ENCODE peak calls at places on chromosomes 1 and 21, in seven cellular contexts. T is tibial artery, U is stomach, H is aorta, C is esophagus squamous epithelium, Q is AG04449, P is colonic mucosa. O is an unnamed sample.

GRCh38 chr1:39129514-39129913 is 75.0 kb upstream of the MACF1 start:
- DNase-seq in C (no peak), Q (no peak), H (no peak), P (no peak), T (no peak), U (no peak), O (peak)

GRCh38 chr1:76379506-76379905 is 305.0 kb downstream of the ST6GALNAC3 start:
- DNase-seq in T (no peak), U (no peak), P (no peak), Q (no peak), C (no peak), H (no peak), O (no peak)

GRCh38 chr1:226125097-226125630 is 61.4 kb downstream of the ACBD3 start:
- DNase-seq in P (peak), Q (no peak), T (peak), U (peak), H (peak), C (no peak), O (peak)

GRCh38 chr1:206664740-206665139 is 20.0 kb upstream of the MAPKAPK2 start:
- DNase-seq in Q (no peak), H (no peak), C (no peak), T (no peak), P (no peak), U (no peak), O (no peak)

GRCh38 chr1:236766506-236766905 is 28.6 kb upstream of the MTR start:
- DNase-seq in U (no peak), H (no peak), P (no peak), C (no peak), T (no peak), Q (no peak), O (no peak)

GRCh38 chr1:115828101-115829022 is 12.6 kb downstream of the NHLH2 start:
- DNase-seq in Q (no peak), H (peak), C (no peak), U (peak), P (peak), T (no peak), O (peak)

GRCh38 chr21:29697555-29698193 is 242.1 kb downstream of the GRIK1 start:
- DNase-seq in C (no peak), Q (no peak), T (no peak), U (no peak), H (no peak), P (no peak), O (peak)

GRCh38 chr21:29939859-29940245 is at the start of gene GRIK1:
- DNase-seq in T (no peak), C (no peak), Q (no peak), H (no peak), U (no peak), P (no peak), O (no peak)

GRCh38 chr21:31865429-31865970 is 7.3 kb upstream of the HUNK start:
- DNase-seq in T (no peak), C (no peak), U (no peak), P (no peak), Q (no peak), H (no peak), O (no peak)

GRCh38 chr1:38608202-38608864 is 251.2 kb downstream of the RRAGC start:
- DNase-seq in C (no peak), U (no peak), H (no peak), T (no peak), Q (no peak), P (no peak), O (no peak)

GRCh38 chr1:87841332-87841731 is 512.7 kb downstream of the LMO4 start:
- DNase-seq in P (no peak), U (no peak), C (no peak), H (no peak), T (no peak), Q (no peak), O (no peak)
- H3K4me3 ChIP-seq in P (no peak), U (no peak), C (no peak), H (no peak), T (no peak), Q (no peak), O (no peak)

DNA sequence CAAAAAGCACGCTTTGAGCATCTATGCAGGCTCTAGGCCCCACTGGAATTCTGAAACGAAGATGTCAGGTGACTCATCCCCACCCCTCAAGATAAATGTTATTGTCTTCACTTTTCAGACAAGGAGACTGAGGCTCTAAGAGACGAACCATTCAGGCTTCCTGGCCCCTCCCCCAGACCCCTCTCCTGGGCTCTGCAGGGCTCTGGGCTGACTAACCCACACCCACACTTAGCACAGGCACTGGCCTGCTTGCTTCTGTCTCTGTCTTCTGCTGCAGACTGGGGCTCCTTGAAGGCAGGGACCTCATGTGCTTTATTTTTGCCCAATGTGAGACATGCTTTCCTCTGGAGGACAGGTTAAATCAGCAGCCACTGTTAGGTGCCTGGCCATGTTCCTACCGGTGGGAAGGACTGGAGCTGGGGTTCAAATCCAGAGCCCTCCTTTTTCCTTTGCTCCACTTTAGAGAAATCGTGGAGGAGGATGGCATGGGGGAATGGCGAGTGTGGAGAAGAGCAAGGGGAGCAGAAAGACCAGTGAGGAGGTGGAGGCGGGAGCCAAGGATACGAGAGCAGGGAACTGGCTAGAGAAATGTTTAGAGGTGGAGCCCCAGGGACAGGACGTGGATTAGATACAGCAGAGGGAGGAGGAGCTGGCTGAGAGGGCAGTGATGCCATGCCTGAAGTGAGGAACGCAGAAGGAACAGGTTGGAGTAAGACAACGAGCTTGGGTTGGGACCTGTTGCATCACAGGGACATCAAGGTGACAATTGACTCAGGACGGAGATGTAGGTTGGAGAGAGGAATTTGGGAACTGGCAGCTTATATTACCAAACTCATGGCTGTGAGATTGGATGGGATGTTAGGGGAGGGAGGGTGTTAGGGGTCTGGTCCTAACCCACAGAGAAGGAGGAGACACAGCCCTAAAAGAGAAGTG is 1.7 kb downstream of the TMEM125 start:
- DNase-seq in Q (no peak), H (peak), P (no peak), C (no peak), U (peak), T (no peak), O (no peak)
- H3K4me3 ChIP-seq in Q (no peak), H (no peak), P (peak), C (no peak), U (peak), T (no peak), O (no peak)

DNA sequence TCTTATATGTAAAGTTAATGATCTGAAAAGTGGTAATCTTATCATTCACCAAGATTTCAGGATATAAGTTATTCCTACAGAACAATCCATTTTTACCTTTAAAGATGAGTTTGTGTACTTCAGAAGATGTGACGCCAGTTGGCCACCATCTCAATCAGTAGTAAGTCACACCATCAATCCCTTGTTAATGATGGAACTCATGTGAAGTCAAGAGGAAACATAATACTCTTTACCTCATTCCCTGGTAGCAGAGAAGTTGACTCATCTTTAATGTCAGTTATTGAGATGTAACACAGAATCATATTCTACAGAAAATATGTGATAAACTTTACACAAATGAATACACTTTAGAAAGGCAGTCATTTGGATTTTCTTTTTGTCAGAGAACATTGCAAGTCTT is 38.2 kb downstream of the MRPL39 start:
- DNase-seq in T (no peak), H (no peak), P (no peak), U (no peak), Q (no peak), C (no peak), O (no peak)
- H3K4me3 ChIP-seq in T (no peak), H (no peak), P (no peak), U (no peak), Q (no peak), C (no peak), O (no peak)

GRCh38 chr1:37476087-37476452 is 1.7 kb downstream of the ZC3H12A start:
- DNase-seq in T (no peak), C (no peak), U (no peak), P (no peak), Q (no peak), H (no peak), O (no peak)
- H3K4me3 ChIP-seq in T (peak), C (peak), U (peak), P (peak), Q (peak), H (peak), O (peak)

O was measured in cardiac fibroblast.